ENCODE peak calls at places on chromosomes 12 and 14, in four cellular contexts. T is HepG2, I is K562, S is GM12878. E is an unnamed sample.

GRCh38 chr14:93962701-93963601 is 13.4 kb downstream of the ASB2 start:
- DNase-seq in T (no peak), I (no peak), S (peak; percentile 72), E (peak; percentile 13)

GRCh38 chr14:75905505-75905904 is 76.3 kb downstream of the TGFB3 start:
- DNase-seq in T (no peak), I (no peak), S (no peak), E (no peak)

GRCh38 chr14:92287987-92288386 is 35.0 kb upstream of the SLC24A4 start:
- DNase-seq in T (no peak), I (no peak), S (no peak), E (no peak)

GRCh38 chr14:31461545-31461944 is 4.2 kb upstream of the DTD2 start:
- DNase-seq in T (no peak), I (no peak), S (no peak), E (no peak)

GRCh38 chr12:16155938-16156337 is 121.5 kb downstream of the SLC15A5 start:
- DNase-seq in T (no peak), I (no peak), S (no peak), E (no peak)

GRCh38 chr14:32185097-32185496 is 16.7 kb upstream of the RNU6-7 start:
- DNase-seq in T (no peak), I (no peak), S (no peak), E (no peak)

GRCh38 chr14:99036594-99037293 is 235.3 kb downstream of the BCL11B start:
- DNase-seq in T (no peak), I (no peak), S (no peak), E (no peak)

GRCh38 chr12:10940389-10940788 is 1.3 kb upstream of the TAS2R14 start:
- DNase-seq in T (peak; percentile 23), I (no peak), S (no peak), E (no peak)

GRCh38 chr12:104446646-104447415 is 9.9 kb upstream of the CHST11 start:
- DNase-seq in T (no peak), I (no peak), S (no peak), E (no peak)

GRCh38 chr12:91687052-91688017 is 458.3 kb downstream of the BTG1 start:
- DNase-seq in T (no peak), I (no peak), S (peak; percentile 19), E (no peak)

GRCh38 chr14:82313889-82314288 is 780.2 kb upstream of the SEL1L start:
- DNase-seq in T (no peak), I (no peak), S (no peak), E (no peak)

GRCh38 chr14:29749327-29749726 is 178.3 kb downstream of the PRKD1 start:
- DNase-seq in T (no peak), I (no peak), S (no peak), E (peak; percentile 13)

GRCh38 chr12:56324196-56324595 is 8.4 kb upstream of the CNPY2 start:
- DNase-seq in T (no peak), I (no peak), S (no peak), E (no peak)

GRCh38 chr12:51895378-51896135 is 7.7 kb downstream of the ANKRD33 start:
- DNase-seq in T (no peak), I (no peak), S (no peak), E (no peak)

GRCh38 chr14:51369814-51370213 is 129.8 kb downstream of the TMX1 start:
- DNase-seq in T (no peak), I (peak; percentile 38), S (no peak), E (no peak)

GRCh38 chr14:90349729-90350128 is 18.0 kb upstream of the NRDE2 start:
- DNase-seq in T (no peak), I (no peak), S (no peak), E (no peak)

GRCh38 chr14:28280997-28281598 is 485.5 kb upstream of the FOXG1 start:
- DNase-seq in T (no peak), I (no peak), S (no peak), E (no peak)

GRCh38 chr14:94885481-94886155 is 115.7 kb upstream of the GSC start:
- DNase-seq in T (no peak), I (no peak), S (no peak), E (no peak)

GRCh38 chr12:10223208-10223607 is 10.5 kb downstream of the GABARAPL1 start:
- DNase-seq in T (no peak), I (no peak), S (no peak), E (no peak)

GRCh38 chr12:116303929-116304328 is 26.4 kb upstream of the MED13L start:
- DNase-seq in T (no peak), I (no peak), S (no peak), E (no peak)

GRCh38 chr14:74601982-74602381 is 10.1 kb downstream of the LTBP2 start:
- DNase-seq in T (no peak), I (peak; percentile 20), S (no peak), E (no peak)

GRCh38 chr12:56230449-56231183 is 765 bp downstream of the SLC39A5 start:
- DNase-seq in T (peak; percentile 93), I (no peak), S (no peak), E (no peak)

GRCh38 chr14:73740921-73741326 is 26.7 kb upstream of the PNMA1 start:
- DNase-seq in T (peak; percentile 49), I (peak; percentile 45), S (no peak), E (no peak)

GRCh38 chr12:113131556-113131955 is 4.0 kb downstream of the RASAL1 start:
- DNase-seq in T (no peak), I (no peak), S (no peak), E (no peak)

GRCh38 chr14:47917344-47917954 is 242.0 kb upstream of the MDGA2 start:
- DNase-seq in T (peak; percentile 9), I (no peak), S (no peak), E (peak; percentile 10)

GRCh38 chr12:118960865-118961264 is 20.5 kb upstream of the SRRM4 start:
- DNase-seq in T (no peak), I (no peak), S (no peak), E (no peak)

GRCh38 chr12:124817076-124818000 is 46.3 kb downstream of the SCARB1 start:
- DNase-seq in T (no peak), I (no peak), S (no peak), E (no peak)

GRCh38 chr12:123062682-123063426 is 82.4 kb downstream of the ARL6IP4 start:
- DNase-seq in T (peak; percentile 91), I (no peak), S (no peak), E (no peak)

GRCh38 chr12:80582431-80582830 is 125.0 kb upstream of the MYF6 start:
- DNase-seq in T (no peak), I (no peak), S (no peak), E (no peak)

GRCh38 chr12:4824415-4824814 is 85.3 kb upstream of the KCNA1 start:
- DNase-seq in T (no peak), I (no peak), S (no peak), E (no peak)

GRCh38 chr12:40691913-40692616 is at the start of gene CNTN1:
- DNase-seq in T (no peak), I (no peak), S (no peak), E (peak; percentile 95)

GRCh38 chr12:40697566-40698257 is 5.5 kb downstream of the CNTN1 start:
- DNase-seq in T (no peak), I (no peak), S (no peak), E (no peak)

GRCh38 chr12:40692617-40693502 is 621 bp downstream of the CNTN1 start:
- DNase-seq in T (no peak), I (no peak), S (no peak), E (peak; percentile 33)

GRCh38 chr12:40689576-40689975 is 2.7 kb upstream of the CNTN1 start:
- DNase-seq in T (no peak), I (no peak), S (no peak), E (no peak)

DNA sequence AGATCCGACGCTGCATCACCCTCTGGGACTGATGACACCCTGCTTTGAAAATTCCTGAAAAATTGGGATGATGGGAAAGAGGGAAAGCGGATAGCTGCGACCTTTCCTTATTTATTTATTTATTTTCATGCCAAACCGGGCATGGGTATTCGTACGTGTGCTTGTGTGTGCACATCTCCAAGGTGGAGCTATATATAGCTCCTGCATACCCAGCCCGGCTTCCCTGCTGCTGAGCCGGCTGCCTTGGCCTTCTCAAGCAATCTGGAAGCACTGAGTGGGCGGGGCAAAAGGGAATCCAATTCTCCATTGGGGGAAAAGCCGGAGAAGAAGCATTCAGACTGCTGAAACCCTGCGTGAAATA is 1.2 kb downstream of the CNTN1 start:
- DNase-seq in T (no peak), I (no peak), S (no peak), E (peak; percentile 51)
- TF ChIP-seq SP1 in T (no peak), I (no peak), S (no peak), E (no peak)

DNA sequence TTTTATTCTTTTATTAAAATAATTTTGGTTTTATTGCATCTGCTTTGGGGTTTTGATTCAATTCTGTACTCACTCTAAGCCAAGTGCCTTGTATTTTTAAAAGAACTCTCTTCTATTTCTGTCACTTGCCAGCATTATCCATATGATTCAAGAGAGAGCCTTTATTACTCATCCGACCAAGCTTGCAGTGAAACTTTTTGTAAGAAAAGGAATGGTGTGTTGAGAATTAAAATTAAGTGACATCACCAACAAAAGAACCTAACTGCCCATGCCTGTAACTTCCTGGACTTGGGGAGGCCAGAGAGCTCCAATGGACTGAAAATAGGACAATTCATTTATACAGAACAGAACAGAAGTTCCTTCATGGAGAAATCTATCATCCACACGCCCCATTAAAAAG is 52.1 kb downstream of the GALNT4 start:
- DNase-seq in T (no peak), I (no peak), S (no peak), E (no peak)
- TF ChIP-seq BHLHE40 in T (no peak), I (no peak), S (no peak), E (no peak)

DNA sequence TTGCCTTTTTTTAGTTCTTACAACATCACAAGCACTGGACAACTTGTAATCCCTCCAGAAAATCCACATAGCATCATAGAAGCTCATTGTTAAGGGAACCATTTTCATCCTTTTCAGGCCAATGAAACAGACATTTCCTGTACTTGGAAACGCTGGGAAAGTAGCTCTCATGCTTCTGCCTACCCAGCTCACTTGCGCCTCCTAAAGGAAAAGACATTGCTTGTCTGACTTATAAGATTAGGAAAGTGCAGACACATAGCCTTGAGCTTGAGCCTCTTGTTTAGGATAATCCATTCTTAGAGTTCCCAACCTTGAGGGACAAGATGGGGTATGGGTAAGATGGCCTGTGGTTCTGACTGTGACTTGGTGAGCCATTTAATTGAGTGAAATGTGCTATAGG is 589.5 kb downstream of the NOVA1 start:
- DNase-seq in T (no peak), I (no peak), S (no peak), E (peak; percentile 36)
- TF ChIP-seq FOXM1 in T (no peak), I (no peak), S (no peak), E (no peak)

GRCh38 chr12:30847259-30847658 is 79.3 kb upstream of the TSPAN11 start:
- DNase-seq in T (peak; percentile 66), I (peak; percentile 40), S (peak; percentile 28), E (no peak)
- TF ChIP-seq SP1 in T (no peak), I (no peak), S (no peak), E (no peak)

DNA sequence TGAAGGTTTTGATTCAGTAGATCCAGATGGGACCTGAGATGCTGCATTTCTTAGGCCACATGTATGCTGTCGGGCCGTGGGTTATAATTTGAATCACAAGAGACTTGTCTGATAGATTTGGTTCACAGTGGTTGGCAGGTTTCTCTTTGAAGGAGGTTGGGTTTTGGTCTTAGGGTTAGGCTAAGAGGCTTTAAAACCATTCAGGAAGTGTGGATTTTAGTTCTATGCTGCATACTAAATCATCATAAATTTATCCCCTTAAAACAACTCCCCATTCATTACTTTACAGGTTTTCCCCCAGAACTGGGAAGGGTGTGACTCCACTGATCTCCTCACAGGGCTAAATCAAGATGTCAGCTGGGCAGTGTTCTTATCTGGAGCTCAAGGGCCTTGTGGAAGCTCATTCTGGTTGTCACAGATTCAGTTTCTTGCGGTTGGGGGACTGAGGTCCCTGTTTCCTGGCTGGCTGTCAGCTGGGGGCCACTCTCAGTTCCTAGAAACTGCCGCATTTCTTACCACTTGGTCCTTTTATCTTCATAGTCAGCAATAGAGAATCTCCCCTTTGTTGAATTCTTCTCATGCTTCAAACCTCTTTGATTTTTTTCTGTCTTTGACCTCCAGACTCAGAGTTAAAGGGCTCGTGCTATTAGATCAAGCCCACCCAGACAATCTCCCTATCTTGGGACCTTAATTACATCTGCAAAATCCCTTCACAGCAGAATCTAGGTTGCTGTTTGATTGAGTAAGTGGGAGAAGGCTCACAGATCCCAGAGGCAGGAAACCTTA is 20.6 kb upstream of the PCNX1 start:
- DNase-seq in T (no peak), I (no peak), S (peak; percentile 76), E (no peak)
- TF ChIP-seq BHLHE40 in T (no peak), I (no peak), S (no peak), E (no peak)

E was measured in HEK293T.